ENCODE peak calls at places on chromosomes 12 and 14, in six cellular contexts. One of them, this sample, is unnamed.

GRCh38 chr12:45695035-45695434 is 34.5 kb upstream of the ARID2 start:
- DNase-seq in endothelial cell of umbilical vein: no peak
- DNase-seq in A549: no peak
- DNase-seq in mesenchymal stem cell: no peak
- DNase-seq in H1: no peak
- DNase-seq in IMR-90: peak; percentile 11
- DNase-seq in this sample: no peak

GRCh38 chr14:85531141-85531593 is 1.2 kb downstream of the FLRT2 start:
- DNase-seq in endothelial cell of umbilical vein: peak; percentile 88
- DNase-seq in A549: peak; percentile 79
- DNase-seq in mesenchymal stem cell: peak; percentile 91
- DNase-seq in H1: peak; percentile 80
- DNase-seq in IMR-90: peak; percentile 58
- DNase-seq in this sample: peak; percentile 86

GRCh38 chr12:123431951-123432886 is 4.3 kb downstream of the RILPL2 start:
- DNase-seq in endothelial cell of umbilical vein: peak; percentile 33
- DNase-seq in A549: no peak
- DNase-seq in mesenchymal stem cell: no peak
- DNase-seq in H1: no peak
- DNase-seq in IMR-90: no peak
- DNase-seq in this sample: peak; percentile 35

GRCh38 chr12:67161322-67161918 is 107.7 kb upstream of the CAND1 start:
- DNase-seq in endothelial cell of umbilical vein: peak; percentile 39
- DNase-seq in A549: peak; percentile 51
- DNase-seq in mesenchymal stem cell: peak; percentile 33
- DNase-seq in H1: peak; percentile 61
- DNase-seq in IMR-90: peak; percentile 39
- DNase-seq in this sample: peak; percentile 62

GRCh38 chr14:55686713-55687112 is 106.7 kb downstream of the KTN1 start:
- DNase-seq in endothelial cell of umbilical vein: no peak
- DNase-seq in A549: no peak
- DNase-seq in mesenchymal stem cell: no peak
- DNase-seq in H1: no peak
- DNase-seq in IMR-90: no peak
- DNase-seq in this sample: no peak

GRCh38 chr14:72700338-72701231 is 193.3 kb downstream of the DPF3 start:
- DNase-seq in endothelial cell of umbilical vein: no peak
- DNase-seq in A549: no peak
- DNase-seq in mesenchymal stem cell: no peak
- DNase-seq in H1: no peak
- DNase-seq in IMR-90: peak; percentile 34
- DNase-seq in this sample: peak; percentile 72

GRCh38 chr12:64104376-64104775 is 117.7 kb downstream of the KICS2 start:
- DNase-seq in endothelial cell of umbilical vein: no peak
- DNase-seq in A549: no peak
- DNase-seq in mesenchymal stem cell: peak; percentile 75
- DNase-seq in H1: no peak
- DNase-seq in IMR-90: no peak
- DNase-seq in this sample: peak; percentile 73

GRCh38 chr14:22521449-22522239 is 67.4 kb downstream of the DAD1 start:
- DNase-seq in endothelial cell of umbilical vein: no peak
- DNase-seq in A549: no peak
- DNase-seq in mesenchymal stem cell: no peak
- DNase-seq in H1: no peak
- DNase-seq in IMR-90: no peak
- DNase-seq in this sample: no peak

GRCh38 chr14:101232340-101233015 is 328.8 kb upstream of the DIO3 start:
- DNase-seq in endothelial cell of umbilical vein: no peak
- DNase-seq in A549: no peak
- DNase-seq in mesenchymal stem cell: no peak
- DNase-seq in H1: peak; percentile 43
- DNase-seq in IMR-90: peak; percentile 24
- DNase-seq in this sample: peak; percentile 9

GRCh38 chr12:75041481-75041880 is 168.2 kb downstream of the KCNC2 start:
- DNase-seq in endothelial cell of umbilical vein: no peak
- DNase-seq in A549: no peak
- DNase-seq in mesenchymal stem cell: no peak
- DNase-seq in H1: no peak
- DNase-seq in IMR-90: no peak
- DNase-seq in this sample: no peak

GRCh38 chr14:20857630-20858261 is 33.4 kb upstream of the RNASE3 start:
- DNase-seq in endothelial cell of umbilical vein: peak; percentile 45
- DNase-seq in A549: peak; percentile 56
- DNase-seq in mesenchymal stem cell: peak; percentile 50
- DNase-seq in H1: peak; percentile 84
- DNase-seq in IMR-90: peak; percentile 34
- DNase-seq in this sample: peak; percentile 70

GRCh38 chr14:20855652-20856291 is 35.4 kb upstream of the RNASE3 start:
- DNase-seq in endothelial cell of umbilical vein: peak; percentile 82
- DNase-seq in A549: peak; percentile 83
- DNase-seq in mesenchymal stem cell: peak; percentile 63
- DNase-seq in H1: peak; percentile 66
- DNase-seq in IMR-90: peak; percentile 59
- DNase-seq in this sample: peak; percentile 78

DNA sequence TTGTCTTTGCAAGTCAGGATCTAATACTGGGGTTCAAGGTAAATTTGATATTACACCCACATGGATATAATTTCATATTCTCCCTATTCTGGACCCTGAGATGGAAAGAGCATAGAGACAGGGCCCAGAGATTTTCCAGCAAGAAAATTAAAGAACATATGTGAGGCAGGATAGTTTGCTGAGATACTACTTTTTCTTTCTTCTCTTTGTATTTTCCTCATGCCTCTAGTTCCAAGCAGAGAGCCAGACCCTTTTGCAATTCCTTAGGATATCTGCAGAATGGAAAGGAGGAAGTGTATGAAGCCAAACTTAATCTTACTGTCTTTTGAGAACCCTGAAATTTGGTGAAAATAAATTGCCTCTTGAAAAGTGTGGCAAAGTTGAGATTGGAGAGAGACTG is 34.0 kb upstream of the RNASE3 start:
- DNase-seq in endothelial cell of umbilical vein: no peak
- DNase-seq in A549: no peak
- DNase-seq in mesenchymal stem cell: no peak
- DNase-seq in H1: no peak
- DNase-seq in IMR-90: no peak
- DNase-seq in this sample: no peak
- H3K4me2 ChIP-seq in endothelial cell of umbilical vein: no peak overlapping the region
- H3K4me2 ChIP-seq in A549: peak overlapping the region; percentile 75
- H3K4me2 ChIP-seq in mesenchymal stem cell: no peak overlapping the region
- H3K4me2 ChIP-seq in H1: no peak overlapping the region
- H3K4me2 ChIP-seq in IMR-90: no peak overlapping the region
- H3K4me2 ChIP-seq in this sample: no peak overlapping the region

DNA sequence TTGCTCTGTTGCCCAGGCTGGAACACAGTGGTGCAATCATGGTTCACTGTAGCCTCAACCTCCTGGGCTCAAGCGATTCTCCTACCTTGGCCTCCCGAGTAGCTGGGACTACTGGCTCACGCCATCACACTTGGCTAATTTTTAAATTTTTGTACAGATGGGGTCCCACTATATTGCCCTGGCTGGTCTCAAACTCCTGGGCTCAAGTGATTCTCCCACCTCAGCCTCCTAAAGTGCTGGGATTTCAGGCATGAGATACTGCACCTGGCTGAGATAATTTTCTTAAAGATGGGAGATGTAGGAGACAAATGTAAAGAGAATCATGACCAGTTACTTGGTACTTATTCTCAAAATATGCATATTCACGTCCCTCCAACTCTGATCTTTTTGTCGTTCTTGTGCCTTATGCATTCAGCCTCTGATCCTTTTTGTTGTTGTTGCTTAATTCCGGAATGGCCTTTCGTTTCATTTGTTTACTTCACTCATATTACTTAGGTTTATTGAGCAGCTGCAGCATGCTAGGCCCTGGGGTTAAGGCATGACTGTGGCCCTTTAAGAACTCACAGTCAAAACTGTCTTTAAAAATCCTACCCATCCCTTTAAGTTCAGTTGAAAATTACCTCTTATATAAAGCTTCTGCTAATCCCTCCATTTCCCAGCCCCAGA is 8.9 kb downstream of the RBMS2 start:
- DNase-seq in endothelial cell of umbilical vein: no peak
- DNase-seq in A549: no peak
- DNase-seq in mesenchymal stem cell: peak; percentile 78
- DNase-seq in H1: no peak
- DNase-seq in IMR-90: peak; percentile 41
- DNase-seq in this sample: no peak
- H3K4me3 ChIP-seq in endothelial cell of umbilical vein: no peak overlapping the region
- H3K4me3 ChIP-seq in A549: no peak overlapping the region
- H3K4me3 ChIP-seq in mesenchymal stem cell: no peak overlapping the region
- H3K4me3 ChIP-seq in H1: no peak overlapping the region
- H3K4me3 ChIP-seq in IMR-90: no peak overlapping the region
- H3K4me3 ChIP-seq in this sample: no peak overlapping the region

DNA sequence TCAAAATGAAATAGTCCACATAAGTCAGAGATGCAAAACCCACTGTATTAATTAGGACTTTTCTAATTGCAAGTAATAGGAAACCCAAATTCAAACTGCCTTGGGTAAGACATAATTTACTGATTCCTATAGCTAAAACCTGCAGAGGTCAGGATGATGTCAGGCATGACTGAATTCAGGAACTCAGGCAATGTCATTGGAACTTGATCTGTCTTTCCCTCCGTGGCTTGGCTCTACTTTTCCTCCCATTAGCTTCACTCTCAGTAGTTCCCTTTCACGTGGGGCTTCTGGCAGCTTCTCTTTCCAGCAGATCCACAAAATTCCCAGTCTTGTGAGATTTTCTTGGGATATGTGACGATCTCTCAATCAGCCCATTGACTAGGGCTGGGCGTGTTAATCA is 2.4 kb upstream of the JDP2 start:
- DNase-seq in endothelial cell of umbilical vein: no peak
- DNase-seq in A549: no peak
- DNase-seq in mesenchymal stem cell: no peak
- DNase-seq in H1: no peak
- DNase-seq in IMR-90: peak; percentile 17
- DNase-seq in this sample: no peak
- H3K4me2 ChIP-seq in endothelial cell of umbilical vein: no peak overlapping the region
- H3K4me2 ChIP-seq in A549: no peak overlapping the region
- H3K4me2 ChIP-seq in mesenchymal stem cell: no peak overlapping the region
- H3K4me2 ChIP-seq in H1: no peak overlapping the region
- H3K4me2 ChIP-seq in IMR-90: no peak overlapping the region
- H3K4me2 ChIP-seq in this sample: no peak overlapping the region

DNA sequence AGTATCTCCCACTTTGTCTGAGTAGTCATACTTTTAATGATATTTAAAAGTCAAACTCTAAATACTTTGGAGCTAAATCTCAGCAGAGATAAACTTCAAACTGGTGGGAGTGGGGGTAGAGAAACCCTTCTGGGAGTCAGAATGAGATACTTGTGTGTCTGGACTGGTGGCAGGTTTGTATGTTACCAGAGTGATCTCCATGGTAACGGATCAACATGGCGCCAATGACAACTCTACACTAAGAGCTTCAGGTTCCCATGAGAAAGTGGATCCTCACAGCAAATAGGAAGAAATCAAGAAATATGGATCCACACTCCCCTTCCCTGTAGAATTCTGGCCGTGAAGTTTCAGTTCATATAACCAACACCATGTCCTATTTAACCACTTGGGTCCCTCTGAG is 121.9 kb downstream of the ETV6 start:
- DNase-seq in endothelial cell of umbilical vein: no peak
- DNase-seq in A549: peak; percentile 52
- DNase-seq in mesenchymal stem cell: peak; percentile 79
- DNase-seq in H1: no peak
- DNase-seq in IMR-90: peak; percentile 37
- DNase-seq in this sample: peak; percentile 14
- H3K4me3 ChIP-seq in endothelial cell of umbilical vein: no peak overlapping the region
- H3K4me3 ChIP-seq in A549: no peak overlapping the region
- H3K4me3 ChIP-seq in mesenchymal stem cell: no peak overlapping the region
- H3K4me3 ChIP-seq in H1: no peak overlapping the region
- H3K4me3 ChIP-seq in IMR-90: no peak overlapping the region
- H3K4me3 ChIP-seq in this sample: no peak overlapping the region

GRCh38 chr12:80044694-80045046 is 54.7 kb upstream of the OTOGL start:
- DNase-seq in endothelial cell of umbilical vein: peak; percentile 36
- DNase-seq in A549: no peak
- DNase-seq in mesenchymal stem cell: peak; percentile 83
- DNase-seq in H1: no peak
- DNase-seq in IMR-90: peak; percentile 94
- DNase-seq in this sample: peak; percentile 95

GRCh38 chr12:80040075-80040738 is 59.1 kb upstream of the OTOGL start:
- DNase-seq in endothelial cell of umbilical vein: no peak
- DNase-seq in A549: no peak
- DNase-seq in mesenchymal stem cell: peak; percentile 93
- DNase-seq in H1: no peak
- DNase-seq in IMR-90: peak; percentile 49
- DNase-seq in this sample: peak; percentile 36

GRCh38 chr12:80041071-80041470 is 58.3 kb upstream of the OTOGL start:
- DNase-seq in endothelial cell of umbilical vein: no peak
- DNase-seq in A549: no peak
- DNase-seq in mesenchymal stem cell: peak; percentile 19
- DNase-seq in H1: no peak
- DNase-seq in IMR-90: no peak
- DNase-seq in this sample: peak; percentile 10

GRCh38 chr12:80038062-80038560 is 61.2 kb upstream of the OTOGL start:
- DNase-seq in endothelial cell of umbilical vein: no peak
- DNase-seq in A549: no peak
- DNase-seq in mesenchymal stem cell: peak; percentile 13
- DNase-seq in H1: no peak
- DNase-seq in IMR-90: peak; percentile 16
- DNase-seq in this sample: peak; percentile 6

DNA sequence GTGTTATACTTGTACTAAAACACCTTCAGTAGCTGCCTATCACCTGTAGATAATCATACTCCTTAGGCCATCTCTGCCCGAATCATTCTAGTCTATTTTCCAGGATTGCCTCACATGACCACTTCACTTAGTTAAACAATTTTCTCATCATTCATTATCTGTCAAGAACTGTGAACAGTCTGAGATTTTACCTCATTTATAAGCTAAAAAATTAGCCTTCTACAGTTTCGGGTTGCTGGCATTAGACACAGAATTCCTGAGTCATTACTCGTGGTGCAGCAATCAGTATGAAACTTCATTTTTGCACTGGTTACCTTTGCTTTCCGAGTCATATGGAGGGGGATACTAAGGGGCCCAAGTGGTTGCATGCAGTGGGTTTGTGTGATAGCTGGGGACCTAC is 57.6 kb upstream of the OTOGL start:
- DNase-seq in endothelial cell of umbilical vein: peak; percentile 5
- DNase-seq in A549: no peak
- DNase-seq in mesenchymal stem cell: peak; percentile 68
- DNase-seq in H1: no peak
- DNase-seq in IMR-90: peak; percentile 68
- DNase-seq in this sample: peak; percentile 78
- H3K4me2 ChIP-seq in endothelial cell of umbilical vein: no peak overlapping the region
- H3K4me2 ChIP-seq in A549: no peak overlapping the region
- H3K4me2 ChIP-seq in mesenchymal stem cell: peak overlapping the region; percentile 43
- H3K4me2 ChIP-seq in H1: no peak overlapping the region
- H3K4me2 ChIP-seq in IMR-90: peak overlapping the region; percentile 95
- H3K4me2 ChIP-seq in this sample: peak overlapping the region; percentile 52

GRCh38 chr14:65411656-65412188 is 808 bp upstream of the FUT8 start:
- DNase-seq in endothelial cell of umbilical vein: peak; percentile 93
- DNase-seq in A549: peak; percentile 92
- DNase-seq in mesenchymal stem cell: peak; percentile 95
- DNase-seq in H1: peak; percentile 88
- DNase-seq in IMR-90: peak; percentile 91
- DNase-seq in this sample: peak; percentile 98

GRCh38 chr14:65408113-65408512 is 4.4 kb upstream of the FUT8 start:
- DNase-seq in endothelial cell of umbilical vein: no peak
- DNase-seq in A549: no peak
- DNase-seq in mesenchymal stem cell: no peak
- DNase-seq in H1: no peak
- DNase-seq in IMR-90: no peak
- DNase-seq in this sample: no peak

GRCh38 chr14:65412189-65412846 is at the start of gene FUT8:
- DNase-seq in endothelial cell of umbilical vein: peak; percentile 98
- DNase-seq in A549: peak; percentile 96
- DNase-seq in mesenchymal stem cell: peak; percentile 94
- DNase-seq in H1: peak; percentile 96
- DNase-seq in IMR-90: peak; percentile 94
- DNase-seq in this sample: peak; percentile 98

GRCh38 chr14:65412881-65413738 is 580 bp downstream of the FUT8 start:
- DNase-seq in endothelial cell of umbilical vein: peak; percentile 65
- DNase-seq in A549: peak; percentile 77
- DNase-seq in mesenchymal stem cell: peak; percentile 82
- DNase-seq in H1: peak; percentile 82
- DNase-seq in IMR-90: peak; percentile 73
- DNase-seq in this sample: peak; percentile 93

GRCh38 chr14:65410640-65411039 is 1.9 kb upstream of the FUT8 start:
- DNase-seq in endothelial cell of umbilical vein: no peak
- DNase-seq in A549: no peak
- DNase-seq in mesenchymal stem cell: no peak
- DNase-seq in H1: no peak
- DNase-seq in IMR-90: no peak
- DNase-seq in this sample: no peak
- H3K4me3 ChIP-seq in endothelial cell of umbilical vein: no peak overlapping the region
- H3K4me3 ChIP-seq in A549: no peak overlapping the region
- H3K4me3 ChIP-seq in mesenchymal stem cell: no peak overlapping the region
- H3K4me3 ChIP-seq in H1: no peak overlapping the region
- H3K4me3 ChIP-seq in IMR-90: no peak overlapping the region
- H3K4me3 ChIP-seq in this sample: peak overlapping the region; percentile 97